ENCODE peak calls at places on chromosomes 11 and 22, in nine cellular contexts. I is HT-29; K is activated CD4-positive, CD25-positive, alpha-beta regulatory T cell; L is anterior cingulate cortex; F is AG10803; Y is hippocampal formation; S is GM18507; B is colonic mucosa; A is adrenal gland. H is an unnamed sample.

GRCh38 chr22:41891407-41891806 is 23.5 kb downstream of the SHISA8 start:
- DNase-seq in F (no peak), I (no peak), Y (no peak), L (no peak), B (no peak), K (no peak), S (no peak), A (no peak), H (no peak)

GRCh38 chr11:96486890-96487633 is 97.2 kb downstream of the JRKL start:
- DNase-seq in I (peak), F (no peak), L (no peak), S (no peak), A (peak), B (peak), K (no peak), Y (no peak), H (no peak)

GRCh38 chr22:36337365-36338130 is 50.2 kb downstream of the MYH9 start:
- DNase-seq in I (no peak), B (no peak), K (no peak), Y (no peak), A (no peak), S (no peak), F (no peak), L (no peak), H (no peak)

GRCh38 chr22:20520093-20520511 is 12.7 kb downstream of the MED15 start:
- DNase-seq in S (no peak), K (no peak), B (no peak), L (no peak), A (peak), I (no peak), Y (no peak), F (peak), H (no peak)

GRCh38 chr11:102157219-102157618 is 47.0 kb downstream of the YAP1 start:
- DNase-seq in F (peak), I (peak), S (no peak), L (no peak), A (peak), Y (no peak), K (no peak), B (peak), H (no peak)

GRCh38 chr11:35146074-35146521 is 7.1 kb downstream of the CD44 start:
- DNase-seq in I (no peak), B (no peak), S (no peak), Y (no peak), F (no peak), K (no peak), A (no peak), L (no peak), H (no peak)

GRCh38 chr11:8234910-8235309 is 28.8 kb downstream of the LMO1 start:
- DNase-seq in F (no peak), B (no peak), A (no peak), K (no peak), I (no peak), L (no peak), S (no peak), Y (no peak), H (no peak)

GRCh38 chr22:26722159-26722558 is 64.8 kb downstream of the MIAT start:
- DNase-seq in Y (no peak), K (no peak), A (no peak), F (peak), S (no peak), L (no peak), B (no peak), I (no peak), H (no peak)

GRCh38 chr11:131470526-131470925 is 100.1 kb downstream of the NTM start:
- DNase-seq in L (no peak), B (no peak), Y (no peak), K (no peak), I (no peak), F (no peak), S (no peak), A (no peak), H (no peak)

GRCh38 chr22:37229012-37229804 is 14.9 kb downstream of the RAC2 start:
- DNase-seq in L (no peak), K (no peak), S (no peak), B (no peak), Y (no peak), I (peak), A (peak), F (peak), H (no peak)

GRCh38 chr22:38221908-38222796 is 20.4 kb downstream of the MAFF start:
- DNase-seq in S (no peak), F (no peak), I (no peak), Y (no peak), B (no peak), K (no peak), A (no peak), L (no peak), H (no peak)

GRCh38 chr11:117700551-117700950 is 96.5 kb downstream of the DSCAML1 start:
- DNase-seq in A (no peak), L (no peak), B (no peak), Y (no peak), F (no peak), S (no peak), K (no peak), I (no peak), H (no peak)

GRCh38 chr11:31958086-31958735 is 132.7 kb upstream of the RCN1 start:
- DNase-seq in I (peak), A (peak), Y (peak), K (peak), F (peak), B (peak), L (peak), S (peak), H (peak)

GRCh38 chr11:8719260-8720190 is 36.9 kb downstream of the RPL27A start:
- DNase-seq in B (no peak), I (no peak), F (peak), K (no peak), L (no peak), S (no peak), Y (no peak), A (peak), H (no peak)